ENCODE peak calls at places on chromosome 19, in four cellular contexts. Q, F, I and S are unnamed samples.

GRCh38 chr19:51803965-51804364 is 9.0 kb downstream of the FPR3 start:
- DNase-seq in F (no peak), I (peak; percentile 55), Q (no peak), S (no peak)

GRCh38 chr19:7685546-7686445 is 5.2 kb downstream of the TRAPPC5 start:
- DNase-seq in F (peak; percentile 69), Q (no peak), I (no peak), S (no peak)

GRCh38 chr19:34172661-34173144 is 399 bp downstream of the LSM14A start:
- DNase-seq in Q (no peak), I (no peak), F (peak; percentile 91), S (no peak)

GRCh38 chr19:29299416-29300380 is 86.7 kb upstream of the UQCRFS1 start:
- DNase-seq in I (no peak), F (peak; percentile 51), Q (no peak), S (no peak)

GRCh38 chr19:18425515-18426415 is 6.6 kb downstream of the SSBP4 start:
- DNase-seq in I (peak; percentile 72), Q (peak; percentile 70), F (no peak), S (no peak)

GRCh38 chr19:5282926-5283325 is 57.7 kb downstream of the PTPRS start:
- DNase-seq in Q (no peak), F (no peak), I (no peak), S (no peak)

GRCh38 chr19:44891016-44891882 is at the start of gene TOMM40:
- DNase-seq in Q (peak; percentile 99), I (no peak), F (peak; percentile 98), S (peak; percentile 99)

GRCh38 chr19:45821570-45821969 is 6.5 kb upstream of the RSPH6A start:
- DNase-seq in Q (no peak), F (no peak), I (no peak), S (no peak)

GRCh38 chr19:18058208-18059009 is 28.3 kb downstream of the IL12RB1 start:
- DNase-seq in I (peak; percentile 86), Q (peak; percentile 59), F (peak; percentile 95), S (peak; percentile 32)

GRCh38 chr19:19451429-19452240 is 46.2 kb downstream of the GATAD2A start:
- DNase-seq in I (no peak), Q (peak; percentile 56), F (no peak), S (no peak)

GRCh38 chr19:6739884-6740588 is 556 bp downstream of the TRIP10 start:
- DNase-seq in I (no peak), F (peak; percentile 82), Q (no peak), S (no peak)

GRCh38 chr19:37931941-37932655 is 25.1 kb downstream of the SIPA1L3 start:
- DNase-seq in I (peak; percentile 63), Q (peak; percentile 88), F (peak; percentile 87), S (no peak)

GRCh38 chr19:35986664-35987570 is 8.1 kb upstream of the SDHAF1 start:
- DNase-seq in I (no peak), Q (no peak), F (peak; percentile 87), S (no peak)

GRCh38 chr19:6590458-6591319 is at the start of gene CD70:
- DNase-seq in I (no peak), F (peak; percentile 86), Q (peak; percentile 45), S (no peak)

GRCh38 chr19:46616631-46617322 is 8.1 kb downstream of the PTGIR start:
- DNase-seq in I (peak; percentile 82), Q (peak; percentile 80), F (peak; percentile 77), S (no peak)

GRCh38 chr19:42288881-42289555 is 12.9 kb upstream of the PRR19 start:
- DNase-seq in I (no peak), F (no peak), Q (no peak), S (no peak)

GRCh38 chr19:33514885-33515485 is 6.6 kb downstream of the PEPD start:
- DNase-seq in F (no peak), Q (peak; percentile 27), I (no peak), S (no peak)

GRCh38 chr19:18543814-18544475 is 572 bp upstream of the FKBP8 start:
- DNase-seq in F (peak; percentile 89), I (peak; percentile 72), Q (peak; percentile 51), S (no peak)

GRCh38 chr19:5880604-5881078 is 10.3 kb upstream of the FUT5 start:
- DNase-seq in Q (peak; percentile 72), F (no peak), I (peak; percentile 91), S (peak; percentile 29)

GRCh38 chr19:51821511-51821910 is 26.6 kb downstream of the FPR3 start:
- DNase-seq in I (no peak), F (no peak), Q (no peak), S (no peak)

GRCh38 chr19:5120321-5120720 is 151.4 kb downstream of the KDM4B start:
- DNase-seq in Q (no peak), I (no peak), F (no peak), S (no peak)

GRCh38 chr19:8387688-8388611 is 2.2 kb upstream of the RAB11B start:
- DNase-seq in Q (no peak), I (no peak), F (no peak), S (no peak)

GRCh38 chr19:22601906-22602630 is 32.1 kb upstream of the ZNF492 start:
- DNase-seq in I (no peak), Q (no peak), F (no peak), S (no peak)

GRCh38 chr19:56942749-56943148 is 102.2 kb upstream of the PEG3 start:
- DNase-seq in I (peak; percentile 1), F (peak; percentile 81), Q (no peak), S (no peak)

GRCh38 chr19:42333975-42334696 is 8.7 kb downstream of the MEGF8 start:
- DNase-seq in Q (no peak), F (no peak), I (no peak), S (no peak)

GRCh38 chr19:36169084-36169760 is 17.0 kb upstream of the COX7A1 start:
- DNase-seq in Q (no peak), F (no peak), I (peak; percentile 13), S (no peak)

GRCh38 chr19:55273978-55274707 is 5.8 kb downstream of the HSPBP1 start:
- DNase-seq in I (no peak), Q (no peak), F (no peak), S (no peak)

GRCh38 chr19:6971366-6971765 is 49.9 kb downstream of the MBD3L2B start:
- DNase-seq in F (no peak), Q (peak; percentile 3), I (no peak), S (no peak)

GRCh38 chr19:49851456-49852259 is 699 bp downstream of the PTOV1 start:
- DNase-seq in I (peak; percentile 22), Q (peak; percentile 55), F (peak; percentile 89), S (no peak)
- TF ChIP-seq CTCF in I (no peak), Q (no peak), F (no peak), S (no peak)

GRCh38 chr19:30620354-30620753 is 248.2 kb downstream of the ZNF536 start:
- DNase-seq in Q (no peak), F (no peak), I (no peak), S (no peak)
- TF ChIP-seq CTCF in Q (no peak), F (no peak), I (no peak), S (no peak)

GRCh38 chr19:48190288-48191284 is 20.1 kb downstream of the ZSWIM9 start:
- DNase-seq in I (peak; percentile 79), F (no peak), Q (peak; percentile 96), S (no peak)
- TF ChIP-seq CTCF in I (peak; percentile 16), F (no peak), Q (no peak), S (no peak)

GRCh38 chr19:884420-885211 is 8.4 kb downstream of the MED16 start:
- DNase-seq in F (no peak), I (no peak), Q (no peak), S (no peak)

GRCh38 chr19:885536-886224 is 7.3 kb downstream of the MED16 start:
- DNase-seq in Q (no peak), I (no peak), F (no peak), S (no peak)

GRCh38 chr19:887599-887998 is 5.4 kb downstream of the MED16 start:
- DNase-seq in F (no peak), I (no peak), Q (no peak), S (no peak)

GRCh38 chr19:888615-889385 is 4.2 kb downstream of the MED16 start:
- DNase-seq in I (no peak), F (peak; percentile 85), Q (no peak), S (no peak)

GRCh38 chr19:887072-887471 is 5.9 kb downstream of the MED16 start:
- DNase-seq in F (no peak), I (peak; percentile 58), Q (peak; percentile 73), S (no peak)
- TF ChIP-seq CTCF in F (no peak), I (no peak), Q (no peak), S (no peak)